ENCODE peak calls at places on chromosomes 5 and 9, in seven cellular contexts. I, C, T, M, J, E and A are unnamed samples.

GRCh38 chr5:125043781-125044391 is 297.4 kb upstream of the ZNF608 start:
- DNase-seq in I (peak), C (peak), T (no peak), M (peak), J (no peak), E (no peak), A (no peak)

GRCh38 chr9:131818089-131818488 is 78.2 kb upstream of the RAPGEF1 start:
- DNase-seq in I (no peak), C (no peak), T (no peak), M (no peak), J (no peak), E (no peak), A (no peak)

GRCh38 chr5:104942735-104943134 is 1380.1 kb upstream of the NUDT12 start:
- DNase-seq in I (no peak), C (no peak), T (no peak), M (no peak), J (no peak), E (no peak), A (no peak)

GRCh38 chr5:170628691-170629565 is 125.1 kb downstream of the KCNIP1 start:
- DNase-seq in I (no peak), C (no peak), T (peak), M (no peak), J (no peak), E (no peak), A (peak)

GRCh38 chr9:95584176-95584575 is 67.4 kb upstream of the PTCH1 start:
- DNase-seq in I (no peak), C (no peak), T (no peak), M (no peak), J (no peak), E (no peak), A (no peak)

GRCh38 chr9:78985084-78985738 is 586.6 kb upstream of the TLE4 start:
- DNase-seq in I (peak), C (peak), T (no peak), M (no peak), J (no peak), E (no peak), A (no peak)

GRCh38 chr5:55159763-55160492 is at the start of gene GPX8:
- DNase-seq in I (peak), C (peak), T (no peak), M (peak), J (peak), E (no peak), A (no peak)

GRCh38 chr5:6686916-6687409 is 26.3 kb upstream of the TENT4A start:
- DNase-seq in I (peak), C (no peak), T (no peak), M (peak), J (no peak), E (peak), A (no peak)

GRCh38 chr5:138459311-138459710 is 6.0 kb upstream of the EGR1 start:
- DNase-seq in I (no peak), C (no peak), T (peak), M (no peak), J (no peak), E (no peak), A (peak)

GRCh38 chr5:78182838-78183237 is 111.7 kb downstream of the AP3B1 start:
- DNase-seq in I (no peak), C (no peak), T (no peak), M (no peak), J (no peak), E (no peak), A (no peak)

GRCh38 chr5:151684690-151685361 is 1.9 kb downstream of the SPARC start:
- DNase-seq in I (peak), C (peak), T (no peak), M (peak), J (peak), E (peak), A (no peak)

GRCh38 chr5:77847814-77848290 is 71.7 kb upstream of the TBCA start:
- DNase-seq in I (no peak), C (no peak), T (no peak), M (no peak), J (no peak), E (no peak), A (no peak)

GRCh38 chr5:100595152-100595811 is 60.1 kb downstream of the FAM174A start:
- DNase-seq in I (peak), C (peak), T (no peak), M (peak), J (peak), E (no peak), A (no peak)

GRCh38 chr5:81164936-81165335 is 68.2 kb upstream of the CKMT2 start:
- DNase-seq in I (no peak), C (no peak), T (peak), M (no peak), J (no peak), E (no peak), A (no peak)